ENCODE peak calls at places on chromosomes 5 and 9, in ten cellular contexts. One of them, this sample, is unnamed.

GRCh38 chr5:124692324-124692723 is 54.1 kb downstream of the ZNF608 start:
- DNase-seq in epithelial cell of proximal tubule: no peak
- DNase-seq in Calu3: no peak
- DNase-seq in CD8-positive, alpha-beta memory T cell: no peak
- DNase-seq in left kidney: no peak
- DNase-seq in RWPE1: no peak
- DNase-seq in activated CD4-positive, CD25-positive, alpha-beta regulatory T cell treated with anti-CD3 and anti-CD28 coated beads, Interleukin-2, amount 50 U/mL, for 72 hours: no peak
- DNase-seq in NCI-H1694 treated with DMSO at 0.1 percent for 48 hours: no peak
- DNase-seq in mucosa of descending colon: no peak
- DNase-seq in GM03348: peak
- DNase-seq in this sample: no peak

GRCh38 chr5:169992789-169993188 is 12.5 kb upstream of the INSYN2B start:
- DNase-seq in NCI-H1694 treated with DMSO at 0.1 percent for 48 hours: no peak
- DNase-seq in RWPE1: no peak
- DNase-seq in activated CD4-positive, CD25-positive, alpha-beta regulatory T cell treated with anti-CD3 and anti-CD28 coated beads, Interleukin-2, amount 50 U/mL, for 72 hours: no peak
- DNase-seq in Calu3: no peak
- DNase-seq in mucosa of descending colon: no peak
- DNase-seq in GM03348: no peak
- DNase-seq in CD8-positive, alpha-beta memory T cell: no peak
- DNase-seq in left kidney: no peak
- DNase-seq in epithelial cell of proximal tubule: no peak
- DNase-seq in this sample: no peak

GRCh38 chr5:133746834-133747233 is 134.5 kb upstream of the FSTL4 start:
- DNase-seq in epithelial cell of proximal tubule: no peak
- DNase-seq in Calu3: peak
- DNase-seq in left kidney: no peak
- DNase-seq in RWPE1: no peak
- DNase-seq in CD8-positive, alpha-beta memory T cell: no peak
- DNase-seq in GM03348: no peak
- DNase-seq in activated CD4-positive, CD25-positive, alpha-beta regulatory T cell treated with anti-CD3 and anti-CD28 coated beads, Interleukin-2, amount 50 U/mL, for 72 hours: no peak
- DNase-seq in mucosa of descending colon: no peak
- DNase-seq in NCI-H1694 treated with DMSO at 0.1 percent for 48 hours: no peak
- DNase-seq in this sample: no peak

GRCh38 chr5:143274952-143275351 is 128.5 kb downstream of the NR3C1 start:
- DNase-seq in RWPE1: no peak
- DNase-seq in left kidney: no peak
- DNase-seq in activated CD4-positive, CD25-positive, alpha-beta regulatory T cell treated with anti-CD3 and anti-CD28 coated beads, Interleukin-2, amount 50 U/mL, for 72 hours: no peak
- DNase-seq in epithelial cell of proximal tubule: no peak
- DNase-seq in CD8-positive, alpha-beta memory T cell: no peak
- DNase-seq in GM03348: no peak
- DNase-seq in Calu3: no peak
- DNase-seq in mucosa of descending colon: no peak
- DNase-seq in NCI-H1694 treated with DMSO at 0.1 percent for 48 hours: no peak
- DNase-seq in this sample: no peak

GRCh38 chr5:134536876-134537275 is 11.4 kb downstream of the JADE2 start:
- DNase-seq in activated CD4-positive, CD25-positive, alpha-beta regulatory T cell treated with anti-CD3 and anti-CD28 coated beads, Interleukin-2, amount 50 U/mL, for 72 hours: no peak
- DNase-seq in mucosa of descending colon: no peak
- DNase-seq in CD8-positive, alpha-beta memory T cell: no peak
- DNase-seq in NCI-H1694 treated with DMSO at 0.1 percent for 48 hours: no peak
- DNase-seq in epithelial cell of proximal tubule: no peak
- DNase-seq in RWPE1: no peak
- DNase-seq in left kidney: no peak
- DNase-seq in GM03348: no peak
- DNase-seq in Calu3: no peak
- DNase-seq in this sample: no peak

GRCh38 chr5:14450055-14450524 is 131.5 kb upstream of the OTULINL start:
- DNase-seq in NCI-H1694 treated with DMSO at 0.1 percent for 48 hours: no peak
- DNase-seq in GM03348: peak
- DNase-seq in Calu3: no peak
- DNase-seq in RWPE1: no peak
- DNase-seq in CD8-positive, alpha-beta memory T cell: no peak
- DNase-seq in activated CD4-positive, CD25-positive, alpha-beta regulatory T cell treated with anti-CD3 and anti-CD28 coated beads, Interleukin-2, amount 50 U/mL, for 72 hours: no peak
- DNase-seq in epithelial cell of proximal tubule: no peak
- DNase-seq in mucosa of descending colon: no peak
- DNase-seq in left kidney: peak
- DNase-seq in this sample: no peak

GRCh38 chr9:136050706-136051567 is 44.2 kb downstream of the NACC2 start:
- DNase-seq in GM03348: peak
- DNase-seq in mucosa of descending colon: peak
- DNase-seq in left kidney: peak
- DNase-seq in CD8-positive, alpha-beta memory T cell: no peak
- DNase-seq in Calu3: no peak
- DNase-seq in NCI-H1694 treated with DMSO at 0.1 percent for 48 hours: peak
- DNase-seq in RWPE1: peak
- DNase-seq in epithelial cell of proximal tubule: no peak
- DNase-seq in activated CD4-positive, CD25-positive, alpha-beta regulatory T cell treated with anti-CD3 and anti-CD28 coated beads, Interleukin-2, amount 50 U/mL, for 72 hours: no peak
- DNase-seq in this sample: no peak

GRCh38 chr5:116478461-116478860 is 96.2 kb downstream of the SEMA6A start:
- DNase-seq in CD8-positive, alpha-beta memory T cell: no peak
- DNase-seq in Calu3: no peak
- DNase-seq in NCI-H1694 treated with DMSO at 0.1 percent for 48 hours: no peak
- DNase-seq in GM03348: no peak
- DNase-seq in mucosa of descending colon: no peak
- DNase-seq in activated CD4-positive, CD25-positive, alpha-beta regulatory T cell treated with anti-CD3 and anti-CD28 coated beads, Interleukin-2, amount 50 U/mL, for 72 hours: no peak
- DNase-seq in left kidney: no peak
- DNase-seq in RWPE1: no peak
- DNase-seq in epithelial cell of proximal tubule: no peak
- DNase-seq in this sample: no peak

GRCh38 chr5:132215329-132215728 is 12.3 kb downstream of the P4HA2 start:
- DNase-seq in NCI-H1694 treated with DMSO at 0.1 percent for 48 hours: peak
- DNase-seq in GM03348: peak
- DNase-seq in RWPE1: peak
- DNase-seq in epithelial cell of proximal tubule: peak
- DNase-seq in activated CD4-positive, CD25-positive, alpha-beta regulatory T cell treated with anti-CD3 and anti-CD28 coated beads, Interleukin-2, amount 50 U/mL, for 72 hours: no peak
- DNase-seq in Calu3: peak
- DNase-seq in left kidney: no peak
- DNase-seq in CD8-positive, alpha-beta memory T cell: no peak
- DNase-seq in mucosa of descending colon: peak
- DNase-seq in this sample: no peak

GRCh38 chr9:111481885-111482636 is 2.1 kb downstream of the ECPAS start:
- DNase-seq in mucosa of descending colon: no peak
- DNase-seq in epithelial cell of proximal tubule: no peak
- DNase-seq in CD8-positive, alpha-beta memory T cell: no peak
- DNase-seq in activated CD4-positive, CD25-positive, alpha-beta regulatory T cell treated with anti-CD3 and anti-CD28 coated beads, Interleukin-2, amount 50 U/mL, for 72 hours: no peak
- DNase-seq in left kidney: peak
- DNase-seq in Calu3: no peak
- DNase-seq in NCI-H1694 treated with DMSO at 0.1 percent for 48 hours: no peak
- DNase-seq in GM03348: no peak
- DNase-seq in RWPE1: peak
- DNase-seq in this sample: peak

GRCh38 chr9:98860871-98861293 is 53.4 kb downstream of the GALNT12 start:
- DNase-seq in RWPE1: peak
- DNase-seq in Calu3: no peak
- DNase-seq in epithelial cell of proximal tubule: no peak
- DNase-seq in NCI-H1694 treated with DMSO at 0.1 percent for 48 hours: peak
- DNase-seq in mucosa of descending colon: no peak
- DNase-seq in GM03348: peak
- DNase-seq in activated CD4-positive, CD25-positive, alpha-beta regulatory T cell treated with anti-CD3 and anti-CD28 coated beads, Interleukin-2, amount 50 U/mL, for 72 hours: no peak
- DNase-seq in left kidney: peak
- DNase-seq in CD8-positive, alpha-beta memory T cell: no peak
- DNase-seq in this sample: no peak

GRCh38 chr5:334903-335739 is 13.6 kb downstream of the AHRR start:
- DNase-seq in epithelial cell of proximal tubule: no peak
- DNase-seq in RWPE1: no peak
- DNase-seq in activated CD4-positive, CD25-positive, alpha-beta regulatory T cell treated with anti-CD3 and anti-CD28 coated beads, Interleukin-2, amount 50 U/mL, for 72 hours: no peak
- DNase-seq in GM03348: no peak
- DNase-seq in CD8-positive, alpha-beta memory T cell: no peak
- DNase-seq in mucosa of descending colon: no peak
- DNase-seq in Calu3: no peak
- DNase-seq in NCI-H1694 treated with DMSO at 0.1 percent for 48 hours: peak
- DNase-seq in left kidney: no peak
- DNase-seq in this sample: no peak

GRCh38 chr5:136679233-136679632 is 313.9 kb upstream of the TRPC7 start:
- DNase-seq in RWPE1: no peak
- DNase-seq in GM03348: no peak
- DNase-seq in activated CD4-positive, CD25-positive, alpha-beta regulatory T cell treated with anti-CD3 and anti-CD28 coated beads, Interleukin-2, amount 50 U/mL, for 72 hours: no peak
- DNase-seq in Calu3: no peak
- DNase-seq in epithelial cell of proximal tubule: no peak
- DNase-seq in mucosa of descending colon: no peak
- DNase-seq in NCI-H1694 treated with DMSO at 0.1 percent for 48 hours: no peak
- DNase-seq in CD8-positive, alpha-beta memory T cell: no peak
- DNase-seq in left kidney: no peak
- DNase-seq in this sample: no peak

GRCh38 chr5:58122157-58122556 is 337.7 kb downstream of the PLK2 start:
- DNase-seq in CD8-positive, alpha-beta memory T cell: no peak
- DNase-seq in Calu3: no peak
- DNase-seq in left kidney: no peak
- DNase-seq in activated CD4-positive, CD25-positive, alpha-beta regulatory T cell treated with anti-CD3 and anti-CD28 coated beads, Interleukin-2, amount 50 U/mL, for 72 hours: no peak
- DNase-seq in RWPE1: no peak
- DNase-seq in epithelial cell of proximal tubule: no peak
- DNase-seq in mucosa of descending colon: no peak
- DNase-seq in GM03348: no peak
- DNase-seq in NCI-H1694 treated with DMSO at 0.1 percent for 48 hours: no peak
- DNase-seq in this sample: no peak

GRCh38 chr5:139147743-139148079 is 50.5 kb downstream of the SIL1 start:
- DNase-seq in NCI-H1694 treated with DMSO at 0.1 percent for 48 hours: no peak
- DNase-seq in mucosa of descending colon: peak
- DNase-seq in epithelial cell of proximal tubule: no peak
- DNase-seq in left kidney: peak
- DNase-seq in GM03348: peak
- DNase-seq in RWPE1: peak
- DNase-seq in CD8-positive, alpha-beta memory T cell: no peak
- DNase-seq in activated CD4-positive, CD25-positive, alpha-beta regulatory T cell treated with anti-CD3 and anti-CD28 coated beads, Interleukin-2, amount 50 U/mL, for 72 hours: no peak
- DNase-seq in Calu3: no peak
- DNase-seq in this sample: no peak

GRCh38 chr9:69519470-69520240 is 152.5 kb downstream of the APBA1 start:
- DNase-seq in left kidney: no peak
- DNase-seq in activated CD4-positive, CD25-positive, alpha-beta regulatory T cell treated with anti-CD3 and anti-CD28 coated beads, Interleukin-2, amount 50 U/mL, for 72 hours: no peak
- DNase-seq in epithelial cell of proximal tubule: no peak
- DNase-seq in RWPE1: no peak
- DNase-seq in NCI-H1694 treated with DMSO at 0.1 percent for 48 hours: no peak
- DNase-seq in mucosa of descending colon: no peak
- DNase-seq in CD8-positive, alpha-beta memory T cell: no peak
- DNase-seq in GM03348: no peak
- DNase-seq in Calu3: peak
- DNase-seq in this sample: no peak

GRCh38 chr9:17578911-17579793 is at the start of gene SH3GL2:
- DNase-seq in NCI-H1694 treated with DMSO at 0.1 percent for 48 hours: no peak
- DNase-seq in CD8-positive, alpha-beta memory T cell: no peak
- DNase-seq in activated CD4-positive, CD25-positive, alpha-beta regulatory T cell treated with anti-CD3 and anti-CD28 coated beads, Interleukin-2, amount 50 U/mL, for 72 hours: no peak
- DNase-seq in GM03348: peak
- DNase-seq in Calu3: peak
- DNase-seq in RWPE1: peak
- DNase-seq in epithelial cell of proximal tubule: no peak
- DNase-seq in left kidney: peak
- DNase-seq in mucosa of descending colon: peak
- DNase-seq in this sample: peak

GRCh38 chr5:94672746-94673145 is 54.3 kb downstream of the SLF1 start:
- DNase-seq in Calu3: no peak
- DNase-seq in GM03348: no peak
- DNase-seq in left kidney: no peak
- DNase-seq in mucosa of descending colon: no peak
- DNase-seq in activated CD4-positive, CD25-positive, alpha-beta regulatory T cell treated with anti-CD3 and anti-CD28 coated beads, Interleukin-2, amount 50 U/mL, for 72 hours: no peak
- DNase-seq in RWPE1: no peak
- DNase-seq in NCI-H1694 treated with DMSO at 0.1 percent for 48 hours: no peak
- DNase-seq in CD8-positive, alpha-beta memory T cell: no peak
- DNase-seq in epithelial cell of proximal tubule: no peak
- DNase-seq in this sample: no peak

GRCh38 chr9:114425126-114425525 is 37.3 kb upstream of the AKNA start:
- DNase-seq in left kidney: no peak
- DNase-seq in mucosa of descending colon: no peak
- DNase-seq in RWPE1: no peak
- DNase-seq in GM03348: no peak
- DNase-seq in epithelial cell of proximal tubule: no peak
- DNase-seq in NCI-H1694 treated with DMSO at 0.1 percent for 48 hours: no peak
- DNase-seq in activated CD4-positive, CD25-positive, alpha-beta regulatory T cell treated with anti-CD3 and anti-CD28 coated beads, Interleukin-2, amount 50 U/mL, for 72 hours: peak
- DNase-seq in Calu3: no peak
- DNase-seq in CD8-positive, alpha-beta memory T cell: no peak
- DNase-seq in this sample: peak

GRCh38 chr9:91776409-91777365 is 173.3 kb downstream of the ROR2 start:
- DNase-seq in left kidney: no peak
- DNase-seq in Calu3: no peak
- DNase-seq in epithelial cell of proximal tubule: no peak
- DNase-seq in NCI-H1694 treated with DMSO at 0.1 percent for 48 hours: no peak
- DNase-seq in GM03348: peak
- DNase-seq in CD8-positive, alpha-beta memory T cell: no peak
- DNase-seq in mucosa of descending colon: no peak
- DNase-seq in RWPE1: no peak
- DNase-seq in activated CD4-positive, CD25-positive, alpha-beta regulatory T cell treated with anti-CD3 and anti-CD28 coated beads, Interleukin-2, amount 50 U/mL, for 72 hours: no peak
- DNase-seq in this sample: no peak

GRCh38 chr9:75378036-75378435 is 289.7 kb downstream of the OSTF1 start:
- DNase-seq in mucosa of descending colon: peak
- DNase-seq in NCI-H1694 treated with DMSO at 0.1 percent for 48 hours: no peak
- DNase-seq in activated CD4-positive, CD25-positive, alpha-beta regulatory T cell treated with anti-CD3 and anti-CD28 coated beads, Interleukin-2, amount 50 U/mL, for 72 hours: no peak
- DNase-seq in GM03348: no peak
- DNase-seq in epithelial cell of proximal tubule: no peak
- DNase-seq in left kidney: peak
- DNase-seq in Calu3: no peak
- DNase-seq in RWPE1: no peak
- DNase-seq in CD8-positive, alpha-beta memory T cell: no peak
- DNase-seq in this sample: no peak

GRCh38 chr5:98777295-98777694 is 3.8 kb downstream of the RGMB start:
- DNase-seq in activated CD4-positive, CD25-positive, alpha-beta regulatory T cell treated with anti-CD3 and anti-CD28 coated beads, Interleukin-2, amount 50 U/mL, for 72 hours: no peak
- DNase-seq in NCI-H1694 treated with DMSO at 0.1 percent for 48 hours: no peak
- DNase-seq in CD8-positive, alpha-beta memory T cell: no peak
- DNase-seq in RWPE1: no peak
- DNase-seq in mucosa of descending colon: no peak
- DNase-seq in epithelial cell of proximal tubule: no peak
- DNase-seq in left kidney: no peak
- DNase-seq in Calu3: no peak
- DNase-seq in GM03348: no peak
- DNase-seq in this sample: no peak

GRCh38 chr9:134002796-134003195 is 10.7 kb upstream of the VAV2 start:
- DNase-seq in NCI-H1694 treated with DMSO at 0.1 percent for 48 hours: no peak
- DNase-seq in RWPE1: no peak
- DNase-seq in epithelial cell of proximal tubule: no peak
- DNase-seq in mucosa of descending colon: no peak
- DNase-seq in left kidney: no peak
- DNase-seq in activated CD4-positive, CD25-positive, alpha-beta regulatory T cell treated with anti-CD3 and anti-CD28 coated beads, Interleukin-2, amount 50 U/mL, for 72 hours: no peak
- DNase-seq in Calu3: no peak
- DNase-seq in CD8-positive, alpha-beta memory T cell: no peak
- DNase-seq in GM03348: no peak
- DNase-seq in this sample: no peak

GRCh38 chr5:119342414-119342813 is 13.4 kb upstream of the TNFAIP8 start:
- DNase-seq in epithelial cell of proximal tubule: no peak
- DNase-seq in NCI-H1694 treated with DMSO at 0.1 percent for 48 hours: no peak
- DNase-seq in mucosa of descending colon: no peak
- DNase-seq in GM03348: no peak
- DNase-seq in RWPE1: no peak
- DNase-seq in activated CD4-positive, CD25-positive, alpha-beta regulatory T cell treated with anti-CD3 and anti-CD28 coated beads, Interleukin-2, amount 50 U/mL, for 72 hours: no peak
- DNase-seq in CD8-positive, alpha-beta memory T cell: no peak
- DNase-seq in Calu3: no peak
- DNase-seq in left kidney: no peak
- DNase-seq in this sample: no peak

GRCh38 chr9:96203867-96204412 is 98.0 kb downstream of the HSD17B3 start:
- DNase-seq in RWPE1: no peak
- DNase-seq in activated CD4-positive, CD25-positive, alpha-beta regulatory T cell treated with anti-CD3 and anti-CD28 coated beads, Interleukin-2, amount 50 U/mL, for 72 hours: no peak
- DNase-seq in CD8-positive, alpha-beta memory T cell: peak
- DNase-seq in left kidney: peak
- DNase-seq in NCI-H1694 treated with DMSO at 0.1 percent for 48 hours: peak
- DNase-seq in GM03348: peak
- DNase-seq in mucosa of descending colon: no peak
- DNase-seq in Calu3: no peak
- DNase-seq in epithelial cell of proximal tubule: no peak
- DNase-seq in this sample: no peak

This sample was measured in Caco-2.